ENCODE peak calls at places on chromosomes 1 and 21, in seven cellular contexts. One of them, this sample, is unnamed. For H3K9me3, the result is how much of the 10 kb centered on the place peaks cover.

GRCh38 chr1:239805888-239806772 is 285.6 kb upstream of the FMN2 start:
- DNase-seq in spleen: no peak
- DNase-seq in breast epithelium: no peak
- DNase-seq in SK-N-SH: peak
- DNase-seq in HCT116: no peak
- DNase-seq in K562: no peak
- DNase-seq in prostate gland: no peak
- DNase-seq in this sample: no peak

GRCh38 chr1:178512566-178513277 is at the start of gene TEX35:
- DNase-seq in spleen: peak
- DNase-seq in breast epithelium: no peak
- DNase-seq in SK-N-SH: no peak
- DNase-seq in HCT116: no peak
- DNase-seq in K562: no peak
- DNase-seq in prostate gland: no peak
- DNase-seq in this sample: no peak

GRCh38 chr1:221449801-221450470 is 292.0 kb downstream of the DUSP10 start:
- DNase-seq in spleen: no peak
- DNase-seq in breast epithelium: no peak
- DNase-seq in SK-N-SH: no peak
- DNase-seq in HCT116: no peak
- DNase-seq in K562: no peak
- DNase-seq in prostate gland: no peak
- DNase-seq in this sample: no peak

GRCh38 chr1:110196917-110197782 is 13.0 kb upstream of the KCNC4 start:
- DNase-seq in spleen: peak
- DNase-seq in breast epithelium: no peak
- DNase-seq in SK-N-SH: peak
- DNase-seq in HCT116: peak
- DNase-seq in K562: peak
- DNase-seq in prostate gland: no peak
- DNase-seq in this sample: no peak

GRCh38 chr1:90370696-90371095 is 346.4 kb downstream of the BARHL2 start:
- DNase-seq in spleen: no peak
- DNase-seq in breast epithelium: no peak
- DNase-seq in SK-N-SH: no peak
- DNase-seq in HCT116: no peak
- DNase-seq in K562: no peak
- DNase-seq in prostate gland: no peak
- DNase-seq in this sample: no peak

GRCh38 chr21:36701912-36702621 is 3.2 kb downstream of the SIM2 start:
- DNase-seq in spleen: no peak
- DNase-seq in breast epithelium: no peak
- DNase-seq in SK-N-SH: no peak
- DNase-seq in HCT116: no peak
- DNase-seq in K562: no peak
- DNase-seq in prostate gland: no peak
- DNase-seq in this sample: no peak

GRCh38 chr1:115331531-115332331 is 6.3 kb downstream of the NGF start:
- DNase-seq in spleen: no peak
- DNase-seq in breast epithelium: no peak
- DNase-seq in SK-N-SH: no peak
- DNase-seq in HCT116: no peak
- DNase-seq in K562: no peak
- DNase-seq in prostate gland: no peak
- DNase-seq in this sample: no peak

GRCh38 chr1:117747605-117748004 is 141.8 kb downstream of the TENT5C start:
- DNase-seq in spleen: no peak
- DNase-seq in breast epithelium: no peak
- DNase-seq in SK-N-SH: no peak
- DNase-seq in HCT116: no peak
- DNase-seq in K562: no peak
- DNase-seq in prostate gland: no peak
- DNase-seq in this sample: no peak

GRCh38 chr21:28776251-28776650 is 216.4 kb downstream of the LTN1 start:
- DNase-seq in spleen: no peak
- DNase-seq in breast epithelium: no peak
- DNase-seq in SK-N-SH: no peak
- DNase-seq in HCT116: no peak
- DNase-seq in K562: no peak
- DNase-seq in prostate gland: no peak
- DNase-seq in this sample: no peak

GRCh38 chr1:234989479-234990327 is 138.9 kb downstream of the TOMM20 start:
- DNase-seq in spleen: no peak
- DNase-seq in breast epithelium: no peak
- DNase-seq in SK-N-SH: no peak
- DNase-seq in HCT116: no peak
- DNase-seq in K562: no peak
- DNase-seq in prostate gland: no peak
- DNase-seq in this sample: no peak

GRCh38 chr21:17818158-17819113 is 720 bp downstream of the C21orf91 start:
- DNase-seq in spleen: peak
- DNase-seq in breast epithelium: peak
- DNase-seq in SK-N-SH: peak
- DNase-seq in HCT116: no peak
- DNase-seq in K562: no peak
- DNase-seq in prostate gland: peak
- DNase-seq in this sample: no peak

GRCh38 chr1:21669287-21670058 is at the start of gene RAP1GAP:
- DNase-seq in spleen: peak
- DNase-seq in breast epithelium: no peak
- DNase-seq in SK-N-SH: peak
- DNase-seq in HCT116: no peak
- DNase-seq in K562: peak
- DNase-seq in prostate gland: peak
- DNase-seq in this sample: no peak

GRCh38 chr1:10765304-10765703 is 31.1 kb downstream of the CASZ1 start:
- DNase-seq in spleen: no peak
- DNase-seq in breast epithelium: no peak
- DNase-seq in SK-N-SH: no peak
- DNase-seq in HCT116: no peak
- DNase-seq in K562: no peak
- DNase-seq in prostate gland: peak
- DNase-seq in this sample: no peak

GRCh38 chr1:183235503-183235902 is 49.4 kb downstream of the LAMC2 start:
- DNase-seq in spleen: no peak
- DNase-seq in breast epithelium: no peak
- DNase-seq in SK-N-SH: no peak
- DNase-seq in HCT116: no peak
- DNase-seq in K562: no peak
- DNase-seq in prostate gland: no peak
- DNase-seq in this sample: no peak

GRCh38 chr1:193538690-193539089 is 352.3 kb upstream of the B3GALT2 start:
- DNase-seq in spleen: no peak
- DNase-seq in breast epithelium: no peak
- DNase-seq in SK-N-SH: no peak
- DNase-seq in HCT116: no peak
- DNase-seq in K562: no peak
- DNase-seq in prostate gland: no peak
- DNase-seq in this sample: no peak

GRCh38 chr1:15718199-15718601 is 17.9 kb upstream of the SLC25A34 start:
- DNase-seq in spleen: no peak
- DNase-seq in breast epithelium: no peak
- DNase-seq in SK-N-SH: no peak
- DNase-seq in HCT116: no peak
- DNase-seq in K562: no peak
- DNase-seq in prostate gland: no peak
- DNase-seq in this sample: no peak

GRCh38 chr1:165737196-165737595 is 31.5 kb downstream of the TMCO1 start:
- DNase-seq in spleen: no peak
- DNase-seq in breast epithelium: no peak
- DNase-seq in SK-N-SH: no peak
- DNase-seq in HCT116: no peak
- DNase-seq in K562: no peak
- DNase-seq in prostate gland: no peak
- DNase-seq in this sample: no peak

GRCh38 chr1:54973205-54973921 is 7.1 kb upstream of the TMEM61 start:
- DNase-seq in spleen: no peak
- DNase-seq in breast epithelium: no peak
- DNase-seq in SK-N-SH: peak
- DNase-seq in HCT116: peak
- DNase-seq in K562: no peak
- DNase-seq in prostate gland: no peak
- DNase-seq in this sample: no peak

GRCh38 chr1:20729990-20730689 is 2.4 kb downstream of the SH2D5 start:
- DNase-seq in spleen: no peak
- DNase-seq in breast epithelium: no peak
- DNase-seq in SK-N-SH: peak
- DNase-seq in HCT116: no peak
- DNase-seq in K562: no peak
- DNase-seq in prostate gland: no peak
- DNase-seq in this sample: no peak

GRCh38 chr1:204647114-204647804 is 38.3 kb downstream of the LRRN2 start:
- DNase-seq in spleen: no peak
- DNase-seq in breast epithelium: no peak
- DNase-seq in SK-N-SH: no peak
- DNase-seq in HCT116: peak
- DNase-seq in K562: peak
- DNase-seq in prostate gland: no peak
- DNase-seq in this sample: no peak

GRCh38 chr1:200258447-200259375 is 151.1 kb downstream of the ZNF281 start:
- DNase-seq in spleen: no peak
- DNase-seq in breast epithelium: no peak
- DNase-seq in SK-N-SH: peak
- DNase-seq in HCT116: peak
- DNase-seq in K562: peak
- DNase-seq in prostate gland: no peak
- DNase-seq in this sample: no peak

GRCh38 chr1:52002038-52002917 is 11.8 kb upstream of the RAB3B start:
- DNase-seq in spleen: no peak
- DNase-seq in breast epithelium: no peak
- DNase-seq in SK-N-SH: peak
- DNase-seq in HCT116: peak
- DNase-seq in K562: peak
- DNase-seq in prostate gland: peak
- DNase-seq in this sample: peak

GRCh38 chr1:43716559-43717281 is 9.4 kb downstream of the ST3GAL3 start:
- DNase-seq in spleen: no peak
- DNase-seq in breast epithelium: no peak
- DNase-seq in SK-N-SH: no peak
- DNase-seq in HCT116: no peak
- DNase-seq in K562: no peak
- DNase-seq in prostate gland: no peak
- DNase-seq in this sample: no peak

GRCh38 chr1:43708006-43708412 is 673 bp downstream of the ST3GAL3 start:
- DNase-seq in spleen: no peak
- DNase-seq in breast epithelium: no peak
- DNase-seq in SK-N-SH: no peak
- DNase-seq in HCT116: no peak
- DNase-seq in K562: no peak
- DNase-seq in prostate gland: no peak
- DNase-seq in this sample: no peak

GRCh38 chr1:43711049-43711448 is 3.7 kb downstream of the ST3GAL3 start:
- DNase-seq in spleen: no peak
- DNase-seq in breast epithelium: no peak
- DNase-seq in SK-N-SH: no peak
- DNase-seq in HCT116: no peak
- DNase-seq in K562: no peak
- DNase-seq in prostate gland: no peak
- DNase-seq in this sample: no peak

GRCh38 chr1:43707191-43708005 is at the start of gene ST3GAL3:
- DNase-seq in spleen: peak
- DNase-seq in breast epithelium: peak
- DNase-seq in SK-N-SH: peak
- DNase-seq in HCT116: peak
- DNase-seq in K562: peak
- DNase-seq in prostate gland: peak
- DNase-seq in this sample: no peak

GRCh38 chr1:43711524-43712386 is 4.4 kb downstream of the ST3GAL3 start:
- DNase-seq in spleen: no peak
- DNase-seq in breast epithelium: no peak
- DNase-seq in SK-N-SH: no peak
- DNase-seq in HCT116: no peak
- DNase-seq in K562: no peak
- DNase-seq in prostate gland: no peak
- DNase-seq in this sample: no peak
- TF ChIP-seq POLR2AphosphoS5 in spleen: no peak
- TF ChIP-seq POLR2AphosphoS5 in breast epithelium: no peak
- TF ChIP-seq POLR2AphosphoS5 in SK-N-SH: no peak
- TF ChIP-seq POLR2AphosphoS5 in HCT116: no peak
- TF ChIP-seq POLR2AphosphoS5 in K562: no peak
- TF ChIP-seq POLR2AphosphoS5 in prostate gland: no peak
- TF ChIP-seq POLR2AphosphoS5 in this sample: no peak

GRCh38 chr1:2650967-2651645 is 18.3 kb upstream of the MMEL1 start:
- DNase-seq in spleen: peak
- DNase-seq in breast epithelium: peak
- DNase-seq in SK-N-SH: no peak
- DNase-seq in HCT116: no peak
- DNase-seq in K562: no peak
- DNase-seq in prostate gland: no peak
- DNase-seq in this sample: no peak
- H3K9me3 ChIP-seq in spleen: under half
- H3K9me3 ChIP-seq in breast epithelium: under half
- H3K9me3 ChIP-seq in SK-N-SH: under half
- H3K9me3 ChIP-seq in HCT116: under half
- H3K9me3 ChIP-seq in K562: under half
- H3K9me3 ChIP-seq in prostate gland: under half
- H3K9me3 ChIP-seq in this sample: under half

GRCh38 chr21:33834801-33835500 is 80.7 kb downstream of the ATP5PO start:
- DNase-seq in spleen: no peak
- DNase-seq in breast epithelium: no peak
- DNase-seq in SK-N-SH: no peak
- DNase-seq in HCT116: no peak
- DNase-seq in K562: no peak
- DNase-seq in prostate gland: no peak
- DNase-seq in this sample: no peak

GRCh38 chr21:33831962-33832659 is 83.5 kb downstream of the ATP5PO start:
- DNase-seq in spleen: no peak
- DNase-seq in breast epithelium: no peak
- DNase-seq in SK-N-SH: no peak
- DNase-seq in HCT116: no peak
- DNase-seq in K562: no peak
- DNase-seq in prostate gland: no peak
- DNase-seq in this sample: no peak

GRCh38 chr21:33839167-33839716 is 76.4 kb downstream of the ATP5PO start:
- DNase-seq in spleen: peak
- DNase-seq in breast epithelium: no peak
- DNase-seq in SK-N-SH: no peak
- DNase-seq in HCT116: no peak
- DNase-seq in K562: peak
- DNase-seq in prostate gland: no peak
- DNase-seq in this sample: no peak

GRCh38 chr21:33835920-33836319 is 79.7 kb downstream of the ATP5PO start:
- DNase-seq in spleen: no peak
- DNase-seq in breast epithelium: no peak
- DNase-seq in SK-N-SH: no peak
- DNase-seq in HCT116: no peak
- DNase-seq in K562: no peak
- DNase-seq in prostate gland: no peak
- DNase-seq in this sample: no peak

GRCh38 chr21:33836408-33836807 is 79.2 kb downstream of the ATP5PO start:
- DNase-seq in spleen: no peak
- DNase-seq in breast epithelium: no peak
- DNase-seq in SK-N-SH: no peak
- DNase-seq in HCT116: no peak
- DNase-seq in K562: no peak
- DNase-seq in prostate gland: no peak
- DNase-seq in this sample: no peak
- TF ChIP-seq POLR2AphosphoS5 in spleen: peak
- TF ChIP-seq POLR2AphosphoS5 in breast epithelium: no peak
- TF ChIP-seq POLR2AphosphoS5 in SK-N-SH: no peak
- TF ChIP-seq POLR2AphosphoS5 in HCT116: no peak
- TF ChIP-seq POLR2AphosphoS5 in K562: no peak
- TF ChIP-seq POLR2AphosphoS5 in prostate gland: no peak
- TF ChIP-seq POLR2AphosphoS5 in this sample: no peak

GRCh38 chr1:160628799-160629263 is 18.0 kb downstream of the SLAMF1 start:
- DNase-seq in spleen: no peak
- DNase-seq in breast epithelium: no peak
- DNase-seq in SK-N-SH: no peak
- DNase-seq in HCT116: no peak
- DNase-seq in K562: no peak
- DNase-seq in prostate gland: no peak
- DNase-seq in this sample: no peak
- H3K9me3 ChIP-seq in spleen: under half
- H3K9me3 ChIP-seq in breast epithelium: under half
- H3K9me3 ChIP-seq in SK-N-SH: under half
- H3K9me3 ChIP-seq in HCT116: under half
- H3K9me3 ChIP-seq in K562: under half
- H3K9me3 ChIP-seq in prostate gland: under half
- H3K9me3 ChIP-seq in this sample: under half